ENCODE peak calls at places on chromosomes 11 and 22, in four cellular contexts. H, K, R and C are unnamed samples.

GRCh38 chr11:62399172-62399867 is 19.5 kb upstream of the SCGB1A1 start:
- DNase-seq in R (peak; percentile 44), K (peak; percentile 53), H (no peak), C (no peak)

GRCh38 chr11:63920126-63920869 is 3.3 kb upstream of the RCOR2 start:
- DNase-seq in R (peak; percentile 25), H (peak; percentile 87), K (no peak), C (no peak)

GRCh38 chr11:85682330-85683305 is 3.4 kb downstream of the CCDC89 start:
- DNase-seq in K (peak; percentile 80), H (peak; percentile 35), R (peak; percentile 67), C (peak; percentile 17)

GRCh38 chr11:75308986-75309385 is 42.5 kb downstream of the ARRB1 start:
- DNase-seq in R (no peak), H (no peak), K (no peak), C (no peak)

GRCh38 chr11:130407978-130408377 is 20.4 kb downstream of the ADAMTS8 start:
- DNase-seq in R (peak; percentile 79), H (no peak), K (no peak), C (peak; percentile 71)

GRCh38 chr11:62573006-62573591 is 592 bp downstream of the EEF1G start:
- DNase-seq in R (no peak), K (no peak), H (no peak), C (no peak)

GRCh38 chr11:114059984-114060401 is 482 bp downstream of the ZBTB16 start:
- DNase-seq in H (peak; percentile 55), K (no peak), R (peak; percentile 53), C (no peak)

GRCh38 chr22:44080936-44081853 is 57.1 kb downstream of the PARVB start:
- DNase-seq in R (peak; percentile 76), H (peak; percentile 79), K (peak; percentile 83), C (peak; percentile 69)

GRCh38 chr11:73308963-73309960 is 1.2 kb downstream of the ARHGEF17 start:
- DNase-seq in H (peak; percentile 91), R (peak; percentile 96), K (no peak), C (peak; percentile 94)

GRCh38 chr11:27319065-27319464 is 44.0 kb downstream of the CCDC34 start:
- DNase-seq in K (no peak), R (no peak), H (no peak), C (peak; percentile 75)

GRCh38 chr11:14969922-14970323 is 2.2 kb downstream of the CALCA start:
- DNase-seq in R (peak; percentile 15), K (no peak), H (peak; percentile 37), C (peak; percentile 25)

GRCh38 chr11:11311169-11311568 is 41.9 kb downstream of the CSNK2A3 start:
- DNase-seq in H (no peak), K (no peak), R (no peak), C (no peak)

GRCh38 chr11:37597776-37598175 is 999.7 kb upstream of the RAG2 start:
- DNase-seq in R (no peak), K (no peak), H (no peak), C (no peak)

GRCh38 chr22:35887296-35887875 is 141.2 kb downstream of the RBFOX2 start:
- DNase-seq in K (no peak), R (no peak), H (no peak), C (no peak)

GRCh38 chr22:23380230-23380573 is 199.9 kb downstream of the IGLL1 start:
- DNase-seq in K (no peak), R (no peak), H (peak; percentile 41), C (no peak)

GRCh38 chr11:46309669-46310288 is 32.3 kb downstream of the CREB3L1 start:
- DNase-seq in H (no peak), K (no peak), R (no peak), C (no peak)

GRCh38 chr11:3044004-3044403 is 13.2 kb downstream of the CARS1 start:
- DNase-seq in H (no peak), K (no peak), R (no peak), C (no peak)

GRCh38 chr11:47905358-47906059 is 57.4 kb upstream of the NUP160 start:
- DNase-seq in K (no peak), R (peak; percentile 55), H (no peak), C (peak; percentile 75)

GRCh38 chr11:41926339-41926738 is 466.9 kb upstream of the LRRC4C start:
- DNase-seq in H (no peak), R (no peak), K (no peak), C (no peak)

GRCh38 chr11:80993561-80993960 is 1552.7 kb upstream of the TENM4 start:
- DNase-seq in H (no peak), R (no peak), K (no peak), C (peak; percentile 12)

GRCh38 chr22:45212992-45213751 is 27.5 kb downstream of the KIAA0930 start:
- DNase-seq in R (peak; percentile 66), H (no peak), K (no peak), C (peak; percentile 70)
- H3K4me3 ChIP-seq in R (peak overlapping the region; percentile 57), H (peak overlapping the region; percentile 39), K (no peak overlapping the region), C (peak overlapping the region; percentile 41)

GRCh38 chr11:43931717-43932039 is 10.8 kb upstream of the C11orf96 start:
- DNase-seq in H (no peak), K (no peak), R (no peak), C (no peak)
- TF ChIP-seq CTCF in H (no peak), K (no peak), R (no peak), C (no peak)

GRCh38 chr22:42271191-42271813 is 849 bp upstream of the TCF20 start:
- DNase-seq in K (no peak), H (no peak), R (no peak), C (no peak)
- H3K4me3 ChIP-seq in K (peak overlapping the region; percentile 46), H (peak overlapping the region; percentile 99), R (peak overlapping the region; percentile 51), C (no peak overlapping the region)

GRCh38 chr22:29257751-29258181 is 10.0 kb downstream of the RHBDD3 start:
- DNase-seq in H (no peak), R (no peak), K (no peak), C (no peak)

GRCh38 chr22:29260031-29260560 is 7.7 kb downstream of the RHBDD3 start:
- DNase-seq in H (no peak), R (no peak), K (no peak), C (no peak)

GRCh38 chr22:29258407-29259252 is 9.2 kb downstream of the RHBDD3 start:
- DNase-seq in R (no peak), H (no peak), K (no peak), C (no peak)

GRCh38 chr22:29260601-29261315 is 7.0 kb downstream of the RHBDD3 start:
- DNase-seq in K (no peak), R (no peak), H (no peak), C (no peak)

DNA sequence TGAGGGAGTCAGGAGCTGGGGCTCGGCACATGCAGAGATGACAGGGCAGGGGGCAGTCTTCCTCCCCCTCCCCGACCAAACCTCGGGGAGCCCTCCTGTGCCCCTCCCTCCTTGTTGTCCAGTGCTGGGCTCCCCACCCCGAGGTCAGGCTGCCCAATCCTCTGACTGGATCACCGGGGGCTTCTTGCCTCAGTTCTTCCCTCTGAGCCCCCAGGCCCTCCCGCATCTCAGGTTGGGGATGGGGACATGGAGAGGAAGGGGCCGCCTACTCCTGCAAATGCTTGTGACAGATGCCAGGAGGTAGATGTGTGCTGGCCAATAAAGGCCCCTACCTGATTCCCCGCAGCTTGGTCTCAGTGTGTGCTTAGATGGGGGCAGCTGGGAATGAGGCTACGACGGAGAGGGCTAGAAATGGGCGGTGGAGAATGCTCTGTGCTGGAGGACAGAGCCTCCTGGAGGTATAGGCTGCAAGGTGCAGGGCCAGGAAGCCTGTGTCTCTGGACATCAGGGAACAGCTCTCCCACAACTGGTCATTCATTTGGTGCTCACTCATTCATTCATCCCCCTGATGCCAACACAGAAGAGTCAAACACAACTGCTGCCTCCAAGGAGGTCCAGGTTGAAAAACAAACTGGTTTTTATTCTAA is 8.4 kb downstream of the RHBDD3 start:
- DNase-seq in K (no peak), R (no peak), H (no peak), C (no peak)
- TF ChIP-seq CTCF in K (no peak), R (no peak), H (no peak), C (peak; percentile 42)

GRCh38 chr11:120385110-120385509 is 48.9 kb downstream of the ARHGEF12 start:
- DNase-seq in R (peak; percentile 39), H (no peak), K (no peak), C (peak; percentile 80)
- H3K4me3 ChIP-seq in R (no peak overlapping the region), H (no peak overlapping the region), K (no peak overlapping the region), C (no peak overlapping the region)

GRCh38 chr11:106585061-106585460 is 433.2 kb downstream of the GUCY1A2 start:
- DNase-seq in R (peak; percentile 49), H (no peak), K (no peak), C (peak; percentile 45)
- TF ChIP-seq CTCF in R (peak; percentile 38), H (no peak), K (no peak), C (peak; percentile 67)

DNA sequence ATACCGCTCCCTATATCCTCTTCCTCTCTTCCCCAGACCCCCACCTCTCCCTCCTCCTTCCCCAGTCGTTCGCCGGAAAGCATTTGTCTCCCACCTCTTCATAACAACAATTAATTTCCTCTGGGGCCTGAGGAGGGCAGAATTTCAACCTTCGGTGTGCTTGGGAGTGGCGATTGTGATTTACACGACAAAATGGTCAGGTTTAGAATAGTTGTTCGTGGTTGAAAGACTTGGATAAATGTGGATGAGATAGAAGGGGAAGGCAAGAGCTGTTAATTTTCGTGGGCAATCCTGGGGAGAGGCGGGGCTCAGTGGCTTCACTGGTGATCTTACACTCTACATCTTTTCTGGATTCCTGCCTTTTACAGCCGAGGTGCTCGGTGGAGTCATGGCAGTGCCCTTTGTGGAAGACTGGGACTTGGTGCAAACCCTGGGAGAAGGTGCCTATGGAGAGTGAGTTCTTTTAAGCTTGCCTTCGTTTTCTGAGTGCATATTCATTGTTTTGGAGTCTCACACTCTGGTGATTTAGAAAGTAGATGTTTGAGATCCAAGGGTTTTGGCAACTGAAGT is 1.5 kb downstream of the CHEK1 start:
- DNase-seq in K (peak; percentile 50), H (no peak), R (no peak), C (no peak)
- H3K4me3 ChIP-seq in K (peak overlapping the region; percentile 77), H (peak overlapping the region; percentile 77), R (peak overlapping the region; percentile 74), C (peak overlapping the region; percentile 77)

GRCh38 chr11:68025047-68025446 is 5.4 kb upstream of the NDUFS8 start:
- DNase-seq in R (no peak), K (no peak), H (no peak), C (no peak)
- TF ChIP-seq CTCF in R (no peak), K (no peak), H (no peak), C (peak; percentile 30)